ENCODE peak calls at places on chromosomes 2 and 18, in eight cellular contexts. One of them, this sample, is unnamed.

GRCh38 chr2:169260846-169261245 is 101.5 kb downstream of the LRP2 start:
- DNase-seq in gastrocnemius medialis: no peak
- DNase-seq in iPS-NIHi11: no peak
- DNase-seq in psoas muscle: no peak
- DNase-seq in astrocyte of the spinal cord: no peak
- DNase-seq in activated naive CD8-positive, alpha-beta T cell treated with anti-CD3 and anti-CD28 coated beads for 36 hours: no peak
- DNase-seq in GM04504: no peak
- DNase-seq in NCI-H748 treated with DMSO at 0.1 percent for 48 hours: no peak
- DNase-seq in this sample: no peak

GRCh38 chr2:240393831-240394410 is 41.5 kb upstream of the GPC1 start:
- DNase-seq in gastrocnemius medialis: no peak
- DNase-seq in iPS-NIHi11: peak
- DNase-seq in psoas muscle: peak
- DNase-seq in astrocyte of the spinal cord: peak
- DNase-seq in activated naive CD8-positive, alpha-beta T cell treated with anti-CD3 and anti-CD28 coated beads for 36 hours: no peak
- DNase-seq in GM04504: no peak
- DNase-seq in NCI-H748 treated with DMSO at 0.1 percent for 48 hours: no peak
- DNase-seq in this sample: no peak

GRCh38 chr2:120735750-120736170 is at the start of gene GLI2:
- DNase-seq in gastrocnemius medialis: peak
- DNase-seq in iPS-NIHi11: peak
- DNase-seq in psoas muscle: peak
- DNase-seq in astrocyte of the spinal cord: peak
- DNase-seq in activated naive CD8-positive, alpha-beta T cell treated with anti-CD3 and anti-CD28 coated beads for 36 hours: peak
- DNase-seq in GM04504: peak
- DNase-seq in NCI-H748 treated with DMSO at 0.1 percent for 48 hours: peak
- DNase-seq in this sample: peak

GRCh38 chr2:2291500-2292260 is 39.4 kb downstream of the MYT1L start:
- DNase-seq in gastrocnemius medialis: no peak
- DNase-seq in iPS-NIHi11: peak
- DNase-seq in psoas muscle: no peak
- DNase-seq in astrocyte of the spinal cord: no peak
- DNase-seq in activated naive CD8-positive, alpha-beta T cell treated with anti-CD3 and anti-CD28 coated beads for 36 hours: no peak
- DNase-seq in GM04504: no peak
- DNase-seq in NCI-H748 treated with DMSO at 0.1 percent for 48 hours: peak
- DNase-seq in this sample: no peak

GRCh38 chr2:222483513-222484039 is 59.2 kb downstream of the SGPP2 start:
- DNase-seq in gastrocnemius medialis: no peak
- DNase-seq in iPS-NIHi11: no peak
- DNase-seq in psoas muscle: no peak
- DNase-seq in astrocyte of the spinal cord: no peak
- DNase-seq in activated naive CD8-positive, alpha-beta T cell treated with anti-CD3 and anti-CD28 coated beads for 36 hours: no peak
- DNase-seq in GM04504: no peak
- DNase-seq in NCI-H748 treated with DMSO at 0.1 percent for 48 hours: no peak
- DNase-seq in this sample: no peak

GRCh38 chr2:241564596-241565411 is 6.3 kb downstream of the BOK start:
- DNase-seq in gastrocnemius medialis: no peak
- DNase-seq in iPS-NIHi11: no peak
- DNase-seq in psoas muscle: no peak
- DNase-seq in astrocyte of the spinal cord: no peak
- DNase-seq in activated naive CD8-positive, alpha-beta T cell treated with anti-CD3 and anti-CD28 coated beads for 36 hours: no peak
- DNase-seq in GM04504: no peak
- DNase-seq in NCI-H748 treated with DMSO at 0.1 percent for 48 hours: no peak
- DNase-seq in this sample: no peak

GRCh38 chr2:64819774-64820688 is 166.3 kb upstream of the SERTAD2 start:
- DNase-seq in gastrocnemius medialis: no peak
- DNase-seq in iPS-NIHi11: no peak
- DNase-seq in psoas muscle: no peak
- DNase-seq in astrocyte of the spinal cord: no peak
- DNase-seq in activated naive CD8-positive, alpha-beta T cell treated with anti-CD3 and anti-CD28 coated beads for 36 hours: peak
- DNase-seq in GM04504: no peak
- DNase-seq in NCI-H748 treated with DMSO at 0.1 percent for 48 hours: no peak
- DNase-seq in this sample: no peak

GRCh38 chr18:2723207-2723606 is 67.7 kb downstream of the SMCHD1 start:
- DNase-seq in gastrocnemius medialis: no peak
- DNase-seq in iPS-NIHi11: no peak
- DNase-seq in psoas muscle: no peak
- DNase-seq in astrocyte of the spinal cord: no peak
- DNase-seq in activated naive CD8-positive, alpha-beta T cell treated with anti-CD3 and anti-CD28 coated beads for 36 hours: no peak
- DNase-seq in GM04504: no peak
- DNase-seq in NCI-H748 treated with DMSO at 0.1 percent for 48 hours: no peak
- DNase-seq in this sample: no peak

GRCh38 chr2:143635936-143636335 is 506.7 kb downstream of the ARHGAP15 start:
- DNase-seq in gastrocnemius medialis: no peak
- DNase-seq in iPS-NIHi11: no peak
- DNase-seq in psoas muscle: no peak
- DNase-seq in astrocyte of the spinal cord: no peak
- DNase-seq in activated naive CD8-positive, alpha-beta T cell treated with anti-CD3 and anti-CD28 coated beads for 36 hours: no peak
- DNase-seq in GM04504: no peak
- DNase-seq in NCI-H748 treated with DMSO at 0.1 percent for 48 hours: no peak
- DNase-seq in this sample: no peak

GRCh38 chr18:55142413-55142812 is 183.2 kb upstream of the CCDC68 start:
- DNase-seq in gastrocnemius medialis: no peak
- DNase-seq in iPS-NIHi11: no peak
- DNase-seq in psoas muscle: no peak
- DNase-seq in astrocyte of the spinal cord: no peak
- DNase-seq in activated naive CD8-positive, alpha-beta T cell treated with anti-CD3 and anti-CD28 coated beads for 36 hours: no peak
- DNase-seq in GM04504: no peak
- DNase-seq in NCI-H748 treated with DMSO at 0.1 percent for 48 hours: no peak
- DNase-seq in this sample: no peak

GRCh38 chr2:205685314-205686230 is 3.3 kb downstream of the NRP2 start:
- DNase-seq in gastrocnemius medialis: no peak
- DNase-seq in iPS-NIHi11: peak
- DNase-seq in psoas muscle: peak
- DNase-seq in astrocyte of the spinal cord: peak
- DNase-seq in activated naive CD8-positive, alpha-beta T cell treated with anti-CD3 and anti-CD28 coated beads for 36 hours: no peak
- DNase-seq in GM04504: no peak
- DNase-seq in NCI-H748 treated with DMSO at 0.1 percent for 48 hours: peak
- DNase-seq in this sample: no peak

GRCh38 chr18:70659026-70659726 is 370.3 kb downstream of the SOCS6 start:
- DNase-seq in gastrocnemius medialis: no peak
- DNase-seq in iPS-NIHi11: no peak
- DNase-seq in psoas muscle: no peak
- DNase-seq in astrocyte of the spinal cord: peak
- DNase-seq in activated naive CD8-positive, alpha-beta T cell treated with anti-CD3 and anti-CD28 coated beads for 36 hours: peak
- DNase-seq in GM04504: no peak
- DNase-seq in NCI-H748 treated with DMSO at 0.1 percent for 48 hours: no peak
- DNase-seq in this sample: no peak

GRCh38 chr2:202965810-202966454 is 48.7 kb upstream of the NBEAL1 start:
- DNase-seq in gastrocnemius medialis: no peak
- DNase-seq in iPS-NIHi11: peak
- DNase-seq in psoas muscle: no peak
- DNase-seq in astrocyte of the spinal cord: peak
- DNase-seq in activated naive CD8-positive, alpha-beta T cell treated with anti-CD3 and anti-CD28 coated beads for 36 hours: peak
- DNase-seq in GM04504: no peak
- DNase-seq in NCI-H748 treated with DMSO at 0.1 percent for 48 hours: no peak
- DNase-seq in this sample: no peak

GRCh38 chr2:68059769-68060525 is 2.9 kb downstream of the C1D start:
- DNase-seq in gastrocnemius medialis: no peak
- DNase-seq in iPS-NIHi11: no peak
- DNase-seq in psoas muscle: no peak
- DNase-seq in astrocyte of the spinal cord: no peak
- DNase-seq in activated naive CD8-positive, alpha-beta T cell treated with anti-CD3 and anti-CD28 coated beads for 36 hours: no peak
- DNase-seq in GM04504: peak
- DNase-seq in NCI-H748 treated with DMSO at 0.1 percent for 48 hours: no peak
- DNase-seq in this sample: no peak

GRCh38 chr18:10926565-10927194 is 222.7 kb downstream of the PIEZO2 start:
- DNase-seq in gastrocnemius medialis: no peak
- DNase-seq in iPS-NIHi11: no peak
- DNase-seq in psoas muscle: no peak
- DNase-seq in astrocyte of the spinal cord: peak
- DNase-seq in activated naive CD8-positive, alpha-beta T cell treated with anti-CD3 and anti-CD28 coated beads for 36 hours: no peak
- DNase-seq in GM04504: no peak
- DNase-seq in NCI-H748 treated with DMSO at 0.1 percent for 48 hours: no peak
- DNase-seq in this sample: no peak

GRCh38 chr18:48676346-48676745 is 137.5 kb downstream of the CTIF start:
- DNase-seq in gastrocnemius medialis: no peak
- DNase-seq in iPS-NIHi11: no peak
- DNase-seq in psoas muscle: peak
- DNase-seq in astrocyte of the spinal cord: no peak
- DNase-seq in activated naive CD8-positive, alpha-beta T cell treated with anti-CD3 and anti-CD28 coated beads for 36 hours: no peak
- DNase-seq in GM04504: no peak
- DNase-seq in NCI-H748 treated with DMSO at 0.1 percent for 48 hours: no peak
- DNase-seq in this sample: no peak

GRCh38 chr18:62569081-62569480 is 46.3 kb downstream of the ZCCHC2 start:
- DNase-seq in gastrocnemius medialis: no peak
- DNase-seq in iPS-NIHi11: no peak
- DNase-seq in psoas muscle: no peak
- DNase-seq in astrocyte of the spinal cord: no peak
- DNase-seq in activated naive CD8-positive, alpha-beta T cell treated with anti-CD3 and anti-CD28 coated beads for 36 hours: no peak
- DNase-seq in GM04504: no peak
- DNase-seq in NCI-H748 treated with DMSO at 0.1 percent for 48 hours: no peak
- DNase-seq in this sample: no peak

GRCh38 chr2:143717532-143718168 is 588.4 kb downstream of the ARHGAP15 start:
- DNase-seq in gastrocnemius medialis: no peak
- DNase-seq in iPS-NIHi11: no peak
- DNase-seq in psoas muscle: no peak
- DNase-seq in astrocyte of the spinal cord: peak
- DNase-seq in activated naive CD8-positive, alpha-beta T cell treated with anti-CD3 and anti-CD28 coated beads for 36 hours: no peak
- DNase-seq in GM04504: no peak
- DNase-seq in NCI-H748 treated with DMSO at 0.1 percent for 48 hours: no peak
- DNase-seq in this sample: no peak

GRCh38 chr2:160328748-160329147 is 128.7 kb upstream of the ITGB6 start:
- DNase-seq in gastrocnemius medialis: no peak
- DNase-seq in iPS-NIHi11: no peak
- DNase-seq in psoas muscle: no peak
- DNase-seq in astrocyte of the spinal cord: no peak
- DNase-seq in activated naive CD8-positive, alpha-beta T cell treated with anti-CD3 and anti-CD28 coated beads for 36 hours: no peak
- DNase-seq in GM04504: no peak
- DNase-seq in NCI-H748 treated with DMSO at 0.1 percent for 48 hours: peak
- DNase-seq in this sample: no peak

GRCh38 chr2:173553589-173553988 is 198.9 kb downstream of the CDCA7 start:
- DNase-seq in gastrocnemius medialis: no peak
- DNase-seq in iPS-NIHi11: no peak
- DNase-seq in psoas muscle: no peak
- DNase-seq in astrocyte of the spinal cord: peak
- DNase-seq in activated naive CD8-positive, alpha-beta T cell treated with anti-CD3 and anti-CD28 coated beads for 36 hours: no peak
- DNase-seq in GM04504: peak
- DNase-seq in NCI-H748 treated with DMSO at 0.1 percent for 48 hours: no peak
- DNase-seq in this sample: no peak

GRCh38 chr2:72330673-72331072 is 183.0 kb upstream of the CYP26B1 start:
- DNase-seq in gastrocnemius medialis: no peak
- DNase-seq in iPS-NIHi11: no peak
- DNase-seq in psoas muscle: no peak
- DNase-seq in astrocyte of the spinal cord: peak
- DNase-seq in activated naive CD8-positive, alpha-beta T cell treated with anti-CD3 and anti-CD28 coated beads for 36 hours: no peak
- DNase-seq in GM04504: no peak
- DNase-seq in NCI-H748 treated with DMSO at 0.1 percent for 48 hours: no peak
- DNase-seq in this sample: no peak